ENCODE peak calls at places on chromosome 11, in five cellular contexts. S is neural progenitor cell, W is OCI-LY7, Q is PC-3, Y is GM23248. D is an unnamed sample.

GRCh38 chr11:128701086-128701485 is 7.2 kb downstream of the FLI1 start:
- DNase-seq in S (no peak), W (no peak), Q (no peak), Y (peak; percentile 76), D (no peak)

GRCh38 chr11:10606536-10607208 is 38.2 kb upstream of the LYVE1 start:
- DNase-seq in S (no peak), W (no peak), Q (peak; percentile 16), Y (peak; percentile 71), D (no peak)

GRCh38 chr11:10540546-10540914 is 457 bp downstream of the RNF141 start:
- DNase-seq in S (peak; percentile 74), W (peak; percentile 13), Q (no peak), Y (no peak), D (peak; percentile 71)

GRCh38 chr11:15627560-15627959 is 512.8 kb downstream of the INSC start:
- DNase-seq in S (no peak), W (no peak), Q (peak; percentile 2), Y (peak; percentile 44), D (no peak)

GRCh38 chr11:1162498-1163311 is 5.0 kb downstream of the MUC5AC start:
- DNase-seq in S (no peak), W (no peak), Q (no peak), Y (no peak), D (no peak)

GRCh38 chr11:128881221-128881620 is 9.9 kb upstream of the KCNJ5 start:
- DNase-seq in S (no peak), W (no peak), Q (no peak), Y (no peak), D (no peak)

GRCh38 chr11:108985611-108986279 is 320.9 kb downstream of the DDX10 start:
- DNase-seq in S (no peak), W (no peak), Q (peak; percentile 48), Y (peak; percentile 80), D (peak; percentile 8)

GRCh38 chr11:78567209-78567608 is 7.5 kb downstream of the NARS2 start:
- DNase-seq in S (no peak), W (peak; percentile 20), Q (peak; percentile 79), Y (peak; percentile 71), D (no peak)

GRCh38 chr11:75272821-75273301 is 32.3 kb downstream of the TPBGL start:
- DNase-seq in S (no peak), W (no peak), Q (no peak), Y (no peak), D (no peak)

GRCh38 chr11:14617241-14618027 is 26.2 kb upstream of the PDE3B start:
- DNase-seq in S (no peak), W (no peak), Q (no peak), Y (peak; percentile 2), D (peak; percentile 55)

GRCh38 chr11:14618060-14618459 is 25.5 kb upstream of the PDE3B start:
- DNase-seq in S (no peak), W (no peak), Q (no peak), Y (no peak), D (no peak)

GRCh38 chr11:14622241-14622954 is 21.2 kb upstream of the PDE3B start:
- DNase-seq in S (no peak), W (no peak), Q (no peak), Y (no peak), D (no peak)

GRCh38 chr11:14620027-14620511 is 23.5 kb upstream of the PDE3B start:
- DNase-seq in S (no peak), W (no peak), Q (no peak), Y (no peak), D (peak; percentile 56)

GRCh38 chr11:14619580-14619979 is 24.0 kb upstream of the PDE3B start:
- DNase-seq in S (no peak), W (no peak), Q (no peak), Y (no peak), D (no peak)
- H3K4me2 ChIP-seq in S (no peak overlapping the region), W (no peak overlapping the region), Q (no peak overlapping the region), Y (no peak overlapping the region), D (peak overlapping the region; percentile 20)

GRCh38 chr11:76783294-76783900 is at the start of gene TSKU:
- DNase-seq in S (no peak), W (no peak), Q (peak; percentile 27), Y (peak; percentile 81), D (no peak)
- H3K4me1 ChIP-seq in S (peaks cover 40% of the 10 kb centered on the region), W (no peaks in the 10 kb centered on the region), Q (peaks cover 21% of the 10 kb centered on the region), Y (peaks cover 26% of the 10 kb centered on the region), D (peaks cover 49% of the 10 kb centered on the region)

DNA sequence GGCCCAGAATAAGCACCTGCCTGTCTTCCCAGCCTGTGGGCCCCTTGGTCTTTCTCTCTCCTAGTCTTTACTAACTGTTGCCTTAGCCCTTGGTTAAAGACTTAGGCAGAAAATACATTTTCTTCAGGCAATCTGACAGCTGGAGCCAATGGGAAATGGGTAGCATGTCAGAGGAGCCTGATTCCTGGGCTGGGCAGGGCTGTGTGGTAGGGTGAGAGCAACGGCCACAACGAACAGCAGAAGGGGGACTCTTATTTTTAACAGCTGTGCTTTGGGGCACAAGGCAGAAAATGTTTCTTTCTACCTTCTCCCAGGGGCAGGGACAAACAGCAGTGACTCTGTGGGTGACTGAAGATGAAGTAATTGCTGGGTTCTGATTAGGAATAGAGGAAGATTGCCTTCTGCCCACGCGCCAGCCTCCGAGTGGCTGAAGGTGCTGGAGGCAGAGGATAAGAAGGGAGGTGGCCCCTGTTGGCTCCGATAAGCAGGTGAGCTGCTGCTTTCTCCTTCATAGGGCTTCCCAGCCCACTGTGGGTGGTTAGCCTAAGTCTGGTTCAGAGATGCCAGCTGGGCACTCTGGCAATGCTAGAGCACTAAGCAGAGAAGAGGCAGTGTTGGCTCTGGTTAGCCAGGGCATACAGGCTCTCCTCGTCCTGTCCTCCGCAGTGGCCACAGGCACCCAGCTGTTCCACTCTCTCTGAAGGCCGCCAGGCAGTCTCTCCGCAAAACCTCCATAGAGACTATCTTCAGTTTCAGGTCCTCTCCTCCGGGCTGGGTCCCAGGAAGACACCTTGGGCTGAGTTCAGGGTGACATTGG is 1.5 kb downstream of the YPEL4 start:
- DNase-seq in S (no peak), W (no peak), Q (no peak), Y (peak; percentile 60), D (peak; percentile 43)
- TF ChIP-seq EZH2phosphoT487 in S (no peak), W (no peak), Q (no peak), Y (no peak), D (no peak)

GRCh38 chr11:46977940-46978595 is 41.5 kb downstream of the CSTPP1 start:
- DNase-seq in S (no peak), W (no peak), Q (peak; percentile 55), Y (peak; percentile 12), D (no peak)

GRCh38 chr11:46979358-46979757 is 42.8 kb downstream of the CSTPP1 start:
- DNase-seq in S (no peak), W (no peak), Q (no peak), Y (no peak), D (no peak)

GRCh38 chr11:46983598-46983997 is 47.0 kb downstream of the CSTPP1 start:
- DNase-seq in S (no peak), W (no peak), Q (no peak), Y (no peak), D (no peak)

GRCh38 chr11:46982797-46983452 is 46.4 kb downstream of the CSTPP1 start:
- DNase-seq in S (no peak), W (no peak), Q (no peak), Y (no peak), D (no peak)

GRCh38 chr11:46981429-46981828 is 44.9 kb downstream of the CSTPP1 start:
- DNase-seq in S (no peak), W (no peak), Q (no peak), Y (no peak), D (no peak)
- H3K4me2 ChIP-seq in S (no peak overlapping the region), W (no peak overlapping the region), Q (no peak overlapping the region), Y (no peak overlapping the region), D (no peak overlapping the region)

GRCh38 chr11:123166095-123166559 is 28.9 kb downstream of the CLMP start:
- DNase-seq in S (peak; percentile 70), W (peak; percentile 4), Q (peak; percentile 57), Y (peak; percentile 61), D (peak; percentile 77)

GRCh38 chr11:123170929-123171328 is 24.1 kb downstream of the CLMP start:
- DNase-seq in S (no peak), W (no peak), Q (no peak), Y (no peak), D (no peak)

GRCh38 chr11:123168236-123168635 is 26.8 kb downstream of the CLMP start:
- DNase-seq in S (no peak), W (no peak), Q (no peak), Y (no peak), D (no peak)

GRCh38 chr11:123169821-123170220 is 25.2 kb downstream of the CLMP start:
- DNase-seq in S (no peak), W (no peak), Q (no peak), Y (no peak), D (no peak)

DNA sequence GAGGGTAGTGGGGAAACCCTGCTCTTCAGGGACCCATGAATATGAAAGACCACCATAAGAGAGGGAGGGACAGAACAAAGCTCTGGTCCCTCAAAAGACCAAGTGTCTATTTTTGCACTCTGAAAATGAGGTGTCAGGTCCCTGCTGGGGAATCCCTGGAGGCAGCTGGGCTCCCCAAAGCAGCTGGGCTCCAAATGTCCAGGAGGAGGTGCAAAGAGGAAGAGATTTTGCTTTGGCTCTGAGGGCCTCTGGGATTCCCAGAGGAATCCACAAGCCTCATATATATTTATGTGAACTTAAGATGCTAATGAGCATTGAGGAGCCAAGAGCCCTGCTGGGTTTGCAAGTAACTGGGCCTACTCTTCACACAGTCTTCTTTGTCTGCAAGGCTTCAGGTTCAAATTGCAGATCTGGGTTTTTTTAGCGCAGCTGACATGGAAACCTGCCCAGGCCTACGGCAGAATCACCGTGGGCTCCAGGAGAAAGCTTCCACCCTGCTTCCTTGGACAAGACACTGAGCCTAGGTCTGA is 26.0 kb downstream of the CLMP start:
- DNase-seq in S (no peak), W (no peak), Q (no peak), Y (no peak), D (no peak)
- H3K4me1 ChIP-seq in S (no peaks in the 10 kb centered on the region), W (no peaks in the 10 kb centered on the region), Q (peaks cover 26% of the 10 kb centered on the region), Y (peaks cover 35% of the 10 kb centered on the region), D (peaks cover under 1% of the 10 kb centered on the region)

GRCh38 chr11:2522636-2523255 is 77.9 kb downstream of the KCNQ1 start:
- DNase-seq in S (peak; percentile 1), W (no peak), Q (no peak), Y (no peak), D (no peak)
- TF ChIP-seq EZH2phosphoT487 in S (no peak), W (no peak), Q (no peak), Y (no peak), D (no peak)

D was measured in hepatocyte.